ENCODE peak calls at places on chromosomes 6 and 20, in six cellular contexts. X is kidney epithelial cell, V is NCI-H345, T is ovary, F is SJCRH30, M is retina. D is an unnamed sample.

GRCh38 chr6:129502261-129502660 is 207.7 kb downstream of the ARHGAP18 start:
- DNase-seq in T (no peak), F (no peak), M (no peak), X (no peak), V (no peak), D (no peak)

GRCh38 chr6:145199961-145200360 is 535.4 kb downstream of the EPM2A start:
- DNase-seq in V (peak), X (no peak), F (no peak), M (no peak), T (no peak), D (no peak)

GRCh38 chr20:49340161-49340966 is 62.5 kb upstream of the ZNFX1 start:
- DNase-seq in T (no peak), V (no peak), X (no peak), M (no peak), F (no peak), D (no peak)

GRCh38 chr6:7894272-7895124 is 16.1 kb downstream of the TXNDC5 start:
- DNase-seq in M (no peak), X (no peak), F (no peak), V (no peak), T (no peak), D (no peak)

GRCh38 chr6:76166874-76167273 is 94.4 kb upstream of the IMPG1 start:
- DNase-seq in V (no peak), T (no peak), F (no peak), M (no peak), X (no peak), D (no peak)

GRCh38 chr20:17568972-17569471 is 853 bp upstream of the DSTN start:
- DNase-seq in T (peak), V (peak), F (peak), X (peak), M (peak), D (peak)

GRCh38 chr6:93751969-93752368 is 332.6 kb upstream of the EPHA7 start:
- DNase-seq in F (no peak), M (no peak), V (no peak), T (no peak), X (no peak), D (no peak)

GRCh38 chr20:58870293-58871014 is 17.9 kb downstream of the GNAS start:
- DNase-seq in T (peak), F (peak), M (peak), X (no peak), V (peak), D (peak)

GRCh38 chr6:3409699-3410384 is 47.0 kb downstream of the SLC22A23 start:
- DNase-seq in X (no peak), V (no peak), F (no peak), T (no peak), M (no peak), D (no peak)

GRCh38 chr6:141607956-141608355 is 524.8 kb upstream of the GJE1 start:
- DNase-seq in X (no peak), T (no peak), V (no peak), F (no peak), M (no peak), D (no peak)

GRCh38 chr6:36245572-36246031 is 24.3 kb upstream of the PNPLA1 start:
- DNase-seq in M (no peak), X (no peak), T (no peak), V (no peak), F (no peak), D (peak)

GRCh38 chr20:4817230-4817671 is 95.5 kb downstream of the PRND start:
- DNase-seq in V (no peak), X (peak), T (no peak), M (no peak), F (no peak), D (no peak)

GRCh38 chr6:47097092-47097945 is 55.2 kb upstream of the ADGRF1 start:
- DNase-seq in M (peak), X (no peak), F (peak), V (peak), T (peak), D (peak)

GRCh38 chr6:3742426-3743344 is 8.8 kb downstream of the PXDC1 start:
- DNase-seq in V (peak), T (peak), M (peak), F (peak), X (no peak), D (peak)

GRCh38 chr6:134015719-134016557 is 36.5 kb downstream of the SLC2A12 start:
- DNase-seq in T (no peak), M (no peak), V (no peak), X (no peak), F (no peak), D (no peak)

GRCh38 chr6:43799671-43800623 is 29.9 kb downstream of the VEGFA start:
- DNase-seq in X (no peak), M (no peak), F (no peak), V (no peak), T (no peak), D (no peak)

GRCh38 chr20:49914310-49915117 is 815 bp downstream of the SPATA2 start:
- DNase-seq in V (no peak), M (no peak), T (no peak), X (no peak), F (peak), D (no peak)

GRCh38 chr6:13267142-13267621 is 61.2 kb downstream of the TBC1D7 start:
- DNase-seq in F (no peak), X (peak), V (no peak), M (no peak), T (no peak), D (no peak)

GRCh38 chr6:56843476-56844349 is 111.2 kb upstream of the BEND6 start:
- DNase-seq in M (peak), V (peak), F (peak), X (no peak), T (peak), D (peak)

GRCh38 chr20:22616551-22616950 is 32.2 kb upstream of the FOXA2 start:
- DNase-seq in T (no peak), V (no peak), X (no peak), F (no peak), M (no peak), D (no peak)

GRCh38 chr6:55277628-55278003 is 49.7 kb upstream of the GFRAL start:
- DNase-seq in F (no peak), V (no peak), T (no peak), X (no peak), M (no peak), D (no peak)

GRCh38 chr6:155244434-155244833 is 19.4 kb upstream of the CLDN20 start:
- DNase-seq in X (no peak), T (no peak), V (no peak), M (no peak), F (peak), D (no peak)